ENCODE peak calls at places on chromosome 12, in four cellular contexts. R, C, T and J are unnamed samples.
A peak's percentile ranks its signal among the peaks of the same experiment; 100 is the strongest.

GRCh38 chr12:52946797-52947547 is 1.9 kb upstream of the KRT18 start:
- DNase-seq in R (peak; percentile 20), T (no peak), C (no peak), J (no peak)

GRCh38 chr12:51954465-51955361 is 3.2 kb downstream of the ACVR1B start:
- DNase-seq in C (no peak), R (no peak), T (no peak), J (no peak)

GRCh38 chr12:117507547-117507946 is 146.1 kb upstream of the NOS1 start:
- DNase-seq in C (no peak), R (no peak), T (no peak), J (no peak)

GRCh38 chr12:115398311-115398781 is 714.4 kb upstream of the TBX3 start:
- DNase-seq in R (no peak), C (no peak), T (no peak), J (no peak)

GRCh38 chr12:116384629-116385485 is 107.4 kb upstream of the MED13L start:
- DNase-seq in T (no peak), R (peak; percentile 31), C (no peak), J (peak; percentile 76)

GRCh38 chr12:46778415-46778814 is 47.4 kb downstream of the SLC38A4 start:
- DNase-seq in C (no peak), R (no peak), T (no peak), J (no peak)

GRCh38 chr12:62597253-62597652 is 130.6 kb downstream of the MON2 start:
- DNase-seq in C (no peak), R (no peak), T (no peak), J (no peak)

GRCh38 chr12:124456133-124456651 is 111.2 kb downstream of the NCOR2 start:
- DNase-seq in C (no peak), T (no peak), R (no peak), J (no peak)

GRCh38 chr12:87085286-87085685 is 829.1 kb upstream of the MGAT4C start:
- DNase-seq in T (no peak), R (no peak), C (no peak), J (no peak)

GRCh38 chr12:638948-639557 is 24.2 kb downstream of the NINJ2 start:
- DNase-seq in R (no peak), T (no peak), C (no peak), J (no peak)

GRCh38 chr12:88993655-88994054 is 358.6 kb downstream of the DUSP6 start:
- DNase-seq in R (no peak), C (no peak), T (no peak), J (peak; percentile 83)

GRCh38 chr12:40655451-40655850 is 36.8 kb upstream of the CNTN1 start:
- DNase-seq in C (no peak), T (no peak), R (no peak), J (no peak)

GRCh38 chr12:54933381-54933780 is 51.2 kb downstream of the TESPA1 start:
- DNase-seq in T (no peak), C (peak; percentile 2), R (no peak), J (peak; percentile 20)

GRCh38 chr12:127272864-127273263 is 994.1 kb upstream of the TMEM132C start:
- DNase-seq in T (no peak), R (no peak), C (no peak), J (peak; percentile 90)

DNA sequence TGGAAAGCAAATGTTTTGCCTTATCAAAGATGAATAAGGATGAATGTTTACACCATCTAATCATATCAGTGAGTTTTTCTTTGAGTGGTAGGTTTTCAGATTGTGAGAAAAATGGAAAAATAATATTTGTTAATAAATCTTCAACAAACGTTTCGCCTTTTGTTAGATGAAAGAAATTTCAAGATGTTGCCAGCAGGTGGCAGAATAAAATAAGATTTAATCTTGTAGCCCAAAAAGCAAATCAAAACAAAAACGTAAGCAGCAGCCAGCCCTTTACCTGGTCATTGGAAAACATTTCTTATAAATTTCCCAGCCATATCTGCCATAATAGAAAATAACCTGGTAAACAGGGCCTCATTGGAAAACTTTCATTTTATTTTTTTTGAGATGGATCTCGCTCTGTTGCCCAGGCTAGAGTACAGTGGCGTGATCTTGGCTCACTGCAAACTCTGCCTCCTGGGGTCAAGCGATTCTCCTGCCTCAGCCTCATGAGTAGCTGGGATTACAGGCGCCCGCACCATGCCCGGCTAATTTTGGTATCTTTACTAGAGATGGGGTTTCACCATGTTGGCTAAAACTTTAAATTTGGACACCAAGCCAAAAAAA is 15.4 kb upstream of the TMEM120B start:
- DNase-seq in C (no peak), T (no peak), R (peak; percentile 39), J (peak; percentile 53)
- TF ChIP-seq CHD1 in C (no peak), T (no peak), R (no peak), J (no peak)

GRCh38 chr12:131784909-131785762 is 43.1 kb upstream of the MMP17 start:
- DNase-seq in C (no peak), R (no peak), T (no peak), J (peak; percentile 41)

GRCh38 chr12:131787143-131787660 is 41.0 kb upstream of the MMP17 start:
- DNase-seq in R (no peak), T (no peak), C (no peak), J (no peak)

GRCh38 chr12:131788070-131788469 is 40.1 kb upstream of the MMP17 start:
- DNase-seq in C (no peak), R (no peak), T (no peak), J (no peak)

GRCh38 chr12:131785763-131786330 is 42.3 kb upstream of the MMP17 start:
- DNase-seq in C (no peak), T (no peak), R (no peak), J (no peak)

GRCh38 chr12:131786331-131786730 is 41.9 kb upstream of the MMP17 start:
- DNase-seq in R (no peak), T (no peak), C (no peak), J (no peak)
- H3K27ac ChIP-seq in R (no peak overlapping the region), T (peak overlapping the region; percentile 41), C (no peak overlapping the region), J (no peak overlapping the region)

GRCh38 chr12:19303496-19303895 is 135.8 kb upstream of the AEBP2 start:
- DNase-seq in C (no peak), R (no peak), T (no peak), J (no peak)

GRCh38 chr12:19304149-19304780 is 135.0 kb upstream of the AEBP2 start:
- DNase-seq in C (no peak), R (no peak), T (no peak), J (no peak)

GRCh38 chr12:19307451-19307850 is 131.8 kb upstream of the AEBP2 start:
- DNase-seq in C (no peak), R (no peak), T (no peak), J (no peak)

GRCh38 chr12:19301688-19302640 is 137.3 kb upstream of the AEBP2 start:
- DNase-seq in T (no peak), C (no peak), R (no peak), J (no peak)

GRCh38 chr12:19306366-19306765 is 132.9 kb upstream of the AEBP2 start:
- DNase-seq in R (no peak), C (no peak), T (no peak), J (no peak)
- TF ChIP-seq CHD1 in R (no peak), C (no peak), T (no peak), J (no peak)

DNA sequence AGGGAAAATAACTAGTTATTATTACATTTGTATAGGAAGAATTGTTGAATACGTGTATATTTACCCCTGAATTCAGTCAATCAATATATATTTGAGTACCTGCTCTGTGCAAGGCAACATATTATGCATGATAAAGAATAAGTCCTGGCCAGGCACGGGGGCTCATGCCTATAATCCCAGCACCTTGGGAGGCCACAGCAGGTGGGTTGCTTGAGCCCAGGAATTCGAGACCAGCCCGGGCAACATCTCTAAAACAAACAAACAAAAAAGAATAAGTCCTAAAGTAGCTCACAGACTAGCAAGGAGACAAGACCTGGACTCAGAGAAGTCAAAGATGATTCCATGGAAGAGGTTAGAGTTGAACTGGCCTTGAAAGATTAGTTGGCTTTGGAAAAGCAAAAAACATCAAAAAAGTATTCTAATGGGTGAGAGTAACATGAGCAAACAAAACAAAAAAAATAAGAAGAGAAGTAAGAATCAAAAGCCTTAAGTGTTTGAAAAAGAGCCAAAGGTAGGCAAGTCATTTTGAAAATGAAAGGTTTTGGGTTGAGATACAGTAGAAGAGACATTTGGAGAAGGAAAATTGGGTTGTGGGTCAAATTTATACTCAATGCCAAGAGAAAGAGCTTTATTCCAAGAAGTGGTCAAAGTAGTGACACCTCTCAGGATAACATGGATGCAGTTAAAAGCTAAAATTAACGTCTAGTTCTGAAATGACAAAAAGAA is 115.1 kb upstream of the BCAT1 start:
- DNase-seq in C (no peak), T (no peak), R (no peak), J (no peak)
- H3K27ac ChIP-seq in C (no peak overlapping the region), T (no peak overlapping the region), R (no peak overlapping the region), J (no peak overlapping the region)

GRCh38 chr12:1885605-1886245 is 32.7 kb downstream of the CACNA2D4 start:
- DNase-seq in R (no peak), C (no peak), T (no peak), J (no peak)

GRCh38 chr12:1890810-1891209 is 27.6 kb downstream of the CACNA2D4 start:
- DNase-seq in R (no peak), T (no peak), C (no peak), J (no peak)

GRCh38 chr12:1886396-1887008 is 31.9 kb downstream of the CACNA2D4 start:
- DNase-seq in C (no peak), T (no peak), R (no peak), J (no peak)

GRCh38 chr12:1890119-1890703 is 28.2 kb downstream of the CACNA2D4 start:
- DNase-seq in C (no peak), T (no peak), R (no peak), J (no peak)

GRCh38 chr12:1888923-1889322 is 29.5 kb downstream of the CACNA2D4 start:
- DNase-seq in R (no peak), T (no peak), C (no peak), J (no peak)
- TF ChIP-seq CHD1 in R (no peak), T (no peak), C (no peak), J (no peak)

DNA sequence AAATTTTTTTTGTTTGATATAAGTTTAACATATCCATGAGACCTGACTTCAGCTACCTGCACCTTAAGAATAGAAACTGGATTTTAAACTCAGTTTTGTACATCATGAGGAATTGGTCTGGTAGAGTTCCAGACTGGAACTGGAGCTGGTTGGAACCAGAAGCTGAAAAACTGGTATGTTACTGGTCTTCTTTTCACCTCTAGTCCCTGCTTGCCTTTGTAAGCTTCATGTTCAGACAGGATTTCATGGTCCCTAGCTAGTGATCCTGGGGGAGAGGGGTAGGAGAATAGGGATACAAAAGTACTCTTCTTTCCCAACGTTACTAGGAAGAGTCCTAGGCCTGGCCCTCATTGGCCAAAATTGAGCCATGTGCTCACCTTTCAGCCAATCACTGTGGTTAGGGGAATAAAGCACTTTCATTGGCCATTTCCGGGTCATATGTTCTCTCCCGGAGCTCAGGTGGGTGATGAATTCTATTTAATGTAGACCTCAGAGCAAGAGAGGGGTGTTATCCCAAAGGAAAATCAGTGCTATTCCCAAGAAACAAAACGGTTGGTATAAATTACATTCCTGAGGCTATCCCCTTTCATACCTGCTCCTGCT is 36.9 kb upstream of the APPL2 start:
- DNase-seq in R (peak; percentile 15), C (no peak), T (no peak), J (no peak)
- H3K27ac ChIP-seq in R (no peak overlapping the region), C (no peak overlapping the region), T (no peak overlapping the region), J (no peak overlapping the region)